ENCODE peak calls at places on chromosome 20, in nine cellular contexts. V is posterior vena cava, C is HepG2, I is SK-MEL-5, G is erythroblast, N is type B pancreatic cell, U is left cardiac atrium, W is globus pallidus, F is left ventricle myocardium inferior. L is an unnamed sample.

GRCh38 chr20:32448306-32449056 is 90.3 kb downstream of the ASXL1 start:
- DNase-seq in C (no peak), G (no peak), I (no peak), V (peak; percentile 74), W (no peak), U (no peak), N (no peak), F (no peak), L (no peak)

GRCh38 chr20:8095648-8096572 is 36.2 kb upstream of the PLCB1 start:
- DNase-seq in I (no peak), F (no peak), G (no peak), U (no peak), C (no peak), W (no peak), V (no peak), N (no peak), L (no peak)

GRCh38 chr20:49762940-49763766 is 49.5 kb upstream of the B4GALT5 start:
- DNase-seq in V (no peak), F (no peak), G (no peak), U (no peak), W (no peak), I (no peak), C (no peak), N (no peak), L (no peak)

GRCh38 chr20:44866703-44867335 is 18.7 kb upstream of the YWHAB start:
- DNase-seq in C (no peak), N (no peak), I (no peak), F (no peak), W (no peak), G (no peak), U (no peak), V (no peak), L (no peak)

GRCh38 chr20:41249781-41250281 is 67.7 kb downstream of the ZHX3 start:
- DNase-seq in C (peak; percentile 55), G (peak; percentile 63), V (no peak), I (peak; percentile 62), N (no peak), F (no peak), U (peak; percentile 34), W (peak; percentile 74), L (peak; percentile 16)

GRCh38 chr20:25050082-25050481 is 7.9 kb downstream of the ACSS1 start:
- DNase-seq in I (no peak), F (no peak), G (no peak), C (no peak), V (peak; percentile 14), U (no peak), W (no peak), N (no peak), L (no peak)

GRCh38 chr20:47998736-47999135 is 213.5 kb upstream of the SULF2 start:
- DNase-seq in C (no peak), F (no peak), N (no peak), G (no peak), W (no peak), U (no peak), I (no peak), V (no peak), L (peak; percentile 43)

GRCh38 chr20:36238760-36239159 is 2.5 kb downstream of the AAR2 start:
- DNase-seq in C (no peak), V (no peak), N (no peak), I (no peak), F (no peak), W (no peak), G (no peak), U (no peak), L (no peak)

GRCh38 chr20:32319100-32319499 is 39.0 kb upstream of the ASXL1 start:
- DNase-seq in N (no peak), C (no peak), W (no peak), F (no peak), I (no peak), V (no peak), G (no peak), U (no peak), L (no peak)

GRCh38 chr20:53594068-53595017 is 704 bp upstream of the ZNF217 start:
- DNase-seq in U (peak; percentile 97), W (peak; percentile 95), V (peak; percentile 99), C (peak; percentile 89), G (peak; percentile 98), F (peak; percentile 98), N (peak; percentile 99), I (peak; percentile 90), L (peak; percentile 97)

GRCh38 chr20:11305406-11305805 is 612.3 kb upstream of the BTBD3 start:
- DNase-seq in G (no peak), C (no peak), U (no peak), V (no peak), I (no peak), F (no peak), N (no peak), W (no peak), L (no peak)

GRCh38 chr20:59576216-59576953 is 28.0 kb upstream of the PHACTR3 start:
- DNase-seq in G (no peak), U (no peak), C (no peak), N (no peak), I (no peak), V (no peak), W (no peak), F (no peak), L (no peak)

GRCh38 chr20:4152696-4153235 is 137.4 kb upstream of the RNF24 start:
- DNase-seq in C (no peak), G (no peak), V (peak; percentile 58), N (no peak), F (no peak), W (no peak), I (no peak), U (no peak), L (no peak)

GRCh38 chr20:24918579-24919566 is 30.2 kb upstream of the CST7 start:
- DNase-seq in F (no peak), G (no peak), I (no peak), C (no peak), N (peak; percentile 63), U (no peak), W (peak; percentile 8), V (peak; percentile 63), L (no peak)

GRCh38 chr20:5908981-5909380 is 41.4 kb downstream of the TRMT6 start:
- DNase-seq in U (no peak), F (no peak), N (no peak), I (no peak), G (no peak), W (no peak), C (no peak), V (no peak), L (no peak)

GRCh38 chr20:46900826-46901225 is 6.2 kb downstream of the EYA2 start:
- DNase-seq in N (no peak), C (no peak), U (no peak), F (no peak), V (no peak), G (no peak), W (no peak), I (no peak), L (no peak)

GRCh38 chr20:21505810-21506530 is 7.9 kb downstream of the NKX2-2 start:
- DNase-seq in U (peak; percentile 53), N (no peak), C (no peak), F (no peak), I (peak; percentile 66), W (peak; percentile 76), G (peak; percentile 76), V (no peak), L (peak; percentile 77)

GRCh38 chr20:46657137-46657536 is 5.9 kb upstream of the SLC13A3 start:
- DNase-seq in G (no peak), V (no peak), F (no peak), W (no peak), I (no peak), C (no peak), U (no peak), N (peak; percentile 16), L (no peak)

GRCh38 chr20:60250251-60250650 is 292.0 kb downstream of the CDH26 start:
- DNase-seq in V (no peak), C (no peak), I (no peak), G (no peak), U (no peak), N (peak; percentile 39), W (no peak), F (no peak), L (no peak)

GRCh38 chr20:7967199-7967844 is 27.1 kb upstream of the HAO1 start:
- DNase-seq in N (no peak), I (no peak), V (no peak), F (no peak), C (no peak), W (no peak), G (no peak), U (peak; percentile 20), L (no peak)

GRCh38 chr20:57743450-57744095 is 33.8 kb upstream of the PMEPA1 start:
- DNase-seq in G (no peak), C (no peak), V (peak; percentile 34), W (no peak), U (no peak), I (no peak), F (no peak), N (no peak), L (no peak)

GRCh38 chr20:4820833-4821518 is 99.3 kb downstream of the PRND start:
- DNase-seq in U (no peak), F (no peak), N (no peak), C (no peak), G (no peak), V (peak; percentile 87), I (no peak), W (peak; percentile 90), L (no peak)